ENCODE peak calls at places on chromosome 1, in four cellular contexts. One of them, this sample, is unnamed.

GRCh38 chr1:82775402-82776000 is 974.8 kb downstream of the ADGRL2 start:
- DNase-seq in stimulated activated CD4-positive, alpha-beta T cell treated with anti-CD3 and anti-CD28 coated beads, Interleukin-4, amount 100 ng/mL, for 24 hours: peak
- DNase-seq in BJ: no peak
- DNase-seq in HEK293T: peak
- DNase-seq in this sample: peak

GRCh38 chr1:41360074-41361027 is 883 bp upstream of the FOXO6 start:
- DNase-seq in HEK293T: no peak
- DNase-seq in stimulated activated CD4-positive, alpha-beta T cell treated with anti-CD3 and anti-CD28 coated beads, Interleukin-4, amount 100 ng/mL, for 24 hours: no peak
- DNase-seq in BJ: no peak
- DNase-seq in this sample: peak

GRCh38 chr1:21263653-21264225 is 26.5 kb downstream of the ECE1 start:
- DNase-seq in stimulated activated CD4-positive, alpha-beta T cell treated with anti-CD3 and anti-CD28 coated beads, Interleukin-4, amount 100 ng/mL, for 24 hours: no peak
- DNase-seq in HEK293T: no peak
- DNase-seq in BJ: no peak
- DNase-seq in this sample: no peak

GRCh38 chr1:55640708-55641473 is 425.7 kb upstream of the USP24 start:
- DNase-seq in BJ: no peak
- DNase-seq in HEK293T: no peak
- DNase-seq in stimulated activated CD4-positive, alpha-beta T cell treated with anti-CD3 and anti-CD28 coated beads, Interleukin-4, amount 100 ng/mL, for 24 hours: peak
- DNase-seq in this sample: no peak

GRCh38 chr1:44919387-44919786 is 67.0 kb downstream of the EIF2B3 start:
- DNase-seq in HEK293T: no peak
- DNase-seq in stimulated activated CD4-positive, alpha-beta T cell treated with anti-CD3 and anti-CD28 coated beads, Interleukin-4, amount 100 ng/mL, for 24 hours: no peak
- DNase-seq in BJ: no peak
- DNase-seq in this sample: no peak

GRCh38 chr1:39214021-39214713 is 9.7 kb downstream of the MACF1 start:
- DNase-seq in HEK293T: no peak
- DNase-seq in BJ: no peak
- DNase-seq in stimulated activated CD4-positive, alpha-beta T cell treated with anti-CD3 and anti-CD28 coated beads, Interleukin-4, amount 100 ng/mL, for 24 hours: no peak
- DNase-seq in this sample: no peak

GRCh38 chr1:156948708-156949107 is 28.3 kb downstream of the LRRC71 start:
- DNase-seq in HEK293T: peak
- DNase-seq in BJ: no peak
- DNase-seq in stimulated activated CD4-positive, alpha-beta T cell treated with anti-CD3 and anti-CD28 coated beads, Interleukin-4, amount 100 ng/mL, for 24 hours: no peak
- DNase-seq in this sample: no peak

GRCh38 chr1:38872401-38873026 is 634 bp downstream of the MYCBP start:
- DNase-seq in stimulated activated CD4-positive, alpha-beta T cell treated with anti-CD3 and anti-CD28 coated beads, Interleukin-4, amount 100 ng/mL, for 24 hours: peak
- DNase-seq in BJ: no peak
- DNase-seq in HEK293T: peak
- DNase-seq in this sample: no peak

GRCh38 chr1:17992800-17993199 is 114.8 kb upstream of the IGSF21 start:
- DNase-seq in stimulated activated CD4-positive, alpha-beta T cell treated with anti-CD3 and anti-CD28 coated beads, Interleukin-4, amount 100 ng/mL, for 24 hours: no peak
- DNase-seq in HEK293T: no peak
- DNase-seq in BJ: no peak
- DNase-seq in this sample: no peak

GRCh38 chr1:27395441-27396195 is 3.2 kb downstream of the GPR3 start:
- DNase-seq in HEK293T: peak
- DNase-seq in BJ: no peak
- DNase-seq in stimulated activated CD4-positive, alpha-beta T cell treated with anti-CD3 and anti-CD28 coated beads, Interleukin-4, amount 100 ng/mL, for 24 hours: peak
- DNase-seq in this sample: peak

GRCh38 chr1:85450832-85451231 is 14.1 kb downstream of the DDAH1 start:
- DNase-seq in BJ: no peak
- DNase-seq in HEK293T: no peak
- DNase-seq in stimulated activated CD4-positive, alpha-beta T cell treated with anti-CD3 and anti-CD28 coated beads, Interleukin-4, amount 100 ng/mL, for 24 hours: no peak
- DNase-seq in this sample: no peak

GRCh38 chr1:1629430-1630190 is 2.4 kb upstream of the MMP23B start:
- DNase-seq in stimulated activated CD4-positive, alpha-beta T cell treated with anti-CD3 and anti-CD28 coated beads, Interleukin-4, amount 100 ng/mL, for 24 hours: peak
- DNase-seq in HEK293T: no peak
- DNase-seq in BJ: no peak
- DNase-seq in this sample: no peak

GRCh38 chr1:28144203-28145135 is 32.0 kb downstream of the PTAFR start:
- DNase-seq in HEK293T: no peak
- DNase-seq in BJ: no peak
- DNase-seq in stimulated activated CD4-positive, alpha-beta T cell treated with anti-CD3 and anti-CD28 coated beads, Interleukin-4, amount 100 ng/mL, for 24 hours: peak
- DNase-seq in this sample: peak

GRCh38 chr1:25120286-25120685 is 112.0 kb downstream of the SYF2 start:
- DNase-seq in BJ: no peak
- DNase-seq in stimulated activated CD4-positive, alpha-beta T cell treated with anti-CD3 and anti-CD28 coated beads, Interleukin-4, amount 100 ng/mL, for 24 hours: no peak
- DNase-seq in HEK293T: no peak
- DNase-seq in this sample: no peak

GRCh38 chr1:103108525-103109150 is 316 bp upstream of the COL11A1 start:
- DNase-seq in stimulated activated CD4-positive, alpha-beta T cell treated with anti-CD3 and anti-CD28 coated beads, Interleukin-4, amount 100 ng/mL, for 24 hours: no peak
- DNase-seq in HEK293T: no peak
- DNase-seq in BJ: no peak
- DNase-seq in this sample: no peak

GRCh38 chr1:27057801-27058647 is 45.4 kb upstream of the TENT5B start:
- DNase-seq in HEK293T: no peak
- DNase-seq in BJ: no peak
- DNase-seq in stimulated activated CD4-positive, alpha-beta T cell treated with anti-CD3 and anti-CD28 coated beads, Interleukin-4, amount 100 ng/mL, for 24 hours: no peak
- DNase-seq in this sample: no peak

GRCh38 chr1:202786804-202787203 is 21.4 kb downstream of the KDM5B start:
- DNase-seq in BJ: no peak
- DNase-seq in HEK293T: no peak
- DNase-seq in stimulated activated CD4-positive, alpha-beta T cell treated with anti-CD3 and anti-CD28 coated beads, Interleukin-4, amount 100 ng/mL, for 24 hours: no peak
- DNase-seq in this sample: no peak

GRCh38 chr1:236524142-236524891 is 535 bp downstream of the LGALS8 start:
- DNase-seq in stimulated activated CD4-positive, alpha-beta T cell treated with anti-CD3 and anti-CD28 coated beads, Interleukin-4, amount 100 ng/mL, for 24 hours: peak
- DNase-seq in BJ: peak
- DNase-seq in HEK293T: no peak
- DNase-seq in this sample: peak

GRCh38 chr1:157139125-157139524 is 930 bp upstream of the ETV3 start:
- DNase-seq in stimulated activated CD4-positive, alpha-beta T cell treated with anti-CD3 and anti-CD28 coated beads, Interleukin-4, amount 100 ng/mL, for 24 hours: no peak
- DNase-seq in HEK293T: no peak
- DNase-seq in BJ: no peak
- DNase-seq in this sample: no peak

GRCh38 chr1:173477286-173478098 is at the start of gene PRDX6:
- DNase-seq in BJ: no peak
- DNase-seq in stimulated activated CD4-positive, alpha-beta T cell treated with anti-CD3 and anti-CD28 coated beads, Interleukin-4, amount 100 ng/mL, for 24 hours: peak
- DNase-seq in HEK293T: peak
- DNase-seq in this sample: peak

GRCh38 chr1:201176931-201177330 is 13.7 kb upstream of the IGFN1 start:
- DNase-seq in BJ: no peak
- DNase-seq in HEK293T: no peak
- DNase-seq in stimulated activated CD4-positive, alpha-beta T cell treated with anti-CD3 and anti-CD28 coated beads, Interleukin-4, amount 100 ng/mL, for 24 hours: no peak
- DNase-seq in this sample: peak

GRCh38 chr1:232853994-232854532 is 48.8 kb downstream of the MAP10 start:
- DNase-seq in stimulated activated CD4-positive, alpha-beta T cell treated with anti-CD3 and anti-CD28 coated beads, Interleukin-4, amount 100 ng/mL, for 24 hours: no peak
- DNase-seq in BJ: peak
- DNase-seq in HEK293T: no peak
- DNase-seq in this sample: peak

GRCh38 chr1:38716229-38716628 is 143.3 kb downstream of the RRAGC start:
- DNase-seq in HEK293T: no peak
- DNase-seq in BJ: no peak
- DNase-seq in stimulated activated CD4-positive, alpha-beta T cell treated with anti-CD3 and anti-CD28 coated beads, Interleukin-4, amount 100 ng/mL, for 24 hours: no peak
- DNase-seq in this sample: peak

GRCh38 chr1:44048816-44049215 is 17.6 kb upstream of the SLC6A9 start:
- DNase-seq in BJ: no peak
- DNase-seq in stimulated activated CD4-positive, alpha-beta T cell treated with anti-CD3 and anti-CD28 coated beads, Interleukin-4, amount 100 ng/mL, for 24 hours: no peak
- DNase-seq in HEK293T: no peak
- DNase-seq in this sample: no peak

GRCh38 chr1:85448358-85448757 is 16.6 kb downstream of the DDAH1 start:
- DNase-seq in BJ: no peak
- DNase-seq in HEK293T: no peak
- DNase-seq in stimulated activated CD4-positive, alpha-beta T cell treated with anti-CD3 and anti-CD28 coated beads, Interleukin-4, amount 100 ng/mL, for 24 hours: no peak
- DNase-seq in this sample: no peak

GRCh38 chr1:50808296-50808695 is 151.8 kb downstream of the FAF1 start:
- DNase-seq in HEK293T: no peak
- DNase-seq in BJ: no peak
- DNase-seq in stimulated activated CD4-positive, alpha-beta T cell treated with anti-CD3 and anti-CD28 coated beads, Interleukin-4, amount 100 ng/mL, for 24 hours: no peak
- DNase-seq in this sample: no peak

GRCh38 chr1:153752561-153753195 is 22.5 kb upstream of the SLC27A3 start:
- DNase-seq in BJ: no peak
- DNase-seq in HEK293T: no peak
- DNase-seq in stimulated activated CD4-positive, alpha-beta T cell treated with anti-CD3 and anti-CD28 coated beads, Interleukin-4, amount 100 ng/mL, for 24 hours: no peak
- DNase-seq in this sample: peak

GRCh38 chr1:219834247-219834917 is 94.0 kb downstream of the SLC30A10 start:
- DNase-seq in BJ: no peak
- DNase-seq in stimulated activated CD4-positive, alpha-beta T cell treated with anti-CD3 and anti-CD28 coated beads, Interleukin-4, amount 100 ng/mL, for 24 hours: no peak
- DNase-seq in HEK293T: no peak
- DNase-seq in this sample: no peak

GRCh38 chr1:160800645-160801408 is 4.9 kb downstream of the LY9 start:
- DNase-seq in HEK293T: no peak
- DNase-seq in stimulated activated CD4-positive, alpha-beta T cell treated with anti-CD3 and anti-CD28 coated beads, Interleukin-4, amount 100 ng/mL, for 24 hours: no peak
- DNase-seq in BJ: no peak
- DNase-seq in this sample: no peak

GRCh38 chr1:15620155-15620545 is 2.9 kb downstream of the DDI2 start:
- DNase-seq in stimulated activated CD4-positive, alpha-beta T cell treated with anti-CD3 and anti-CD28 coated beads, Interleukin-4, amount 100 ng/mL, for 24 hours: no peak
- DNase-seq in HEK293T: no peak
- DNase-seq in BJ: no peak
- DNase-seq in this sample: no peak